ENCODE peak calls at places on chromosomes 1 and 21, in eight cellular contexts. One of them, this sample, is unnamed.

GRCh38 chr1:1134300-1134961 is 18.5 kb upstream of the C1orf159 start:
- DNase-seq in heart right ventricle: no peak
- DNase-seq in B cell: no peak
- DNase-seq in astrocyte: no peak
- DNase-seq in GM13977: no peak
- DNase-seq in AG04450: no peak
- DNase-seq in neural progenitor cell: no peak
- DNase-seq in bronchial epithelial cell: no peak
- DNase-seq in this sample: no peak

GRCh38 chr1:205450448-205450847 is 5.4 kb downstream of the BLACAT1 start:
- DNase-seq in GM13977: no peak
- DNase-seq in bronchial epithelial cell: no peak
- DNase-seq in heart right ventricle: no peak
- DNase-seq in B cell: no peak
- DNase-seq in AG04450: no peak
- DNase-seq in neural progenitor cell: peak; percentile 26
- DNase-seq in astrocyte: no peak
- DNase-seq in this sample: no peak

GRCh38 chr1:38786040-38786436 is 73.5 kb downstream of the RRAGC start:
- DNase-seq in B cell: no peak
- DNase-seq in astrocyte: no peak
- DNase-seq in GM13977: no peak
- DNase-seq in AG04450: no peak
- DNase-seq in bronchial epithelial cell: no peak
- DNase-seq in heart right ventricle: no peak
- DNase-seq in neural progenitor cell: no peak
- DNase-seq in this sample: no peak

GRCh38 chr1:9573723-9574122 is 15.0 kb upstream of the TMEM201 start:
- DNase-seq in heart right ventricle: no peak
- DNase-seq in bronchial epithelial cell: no peak
- DNase-seq in B cell: no peak
- DNase-seq in astrocyte: no peak
- DNase-seq in AG04450: no peak
- DNase-seq in GM13977: peak; percentile 27
- DNase-seq in neural progenitor cell: peak; percentile 67
- DNase-seq in this sample: no peak

GRCh38 chr21:35428489-35428888 is 379.4 kb upstream of the RUNX1 start:
- DNase-seq in B cell: no peak
- DNase-seq in astrocyte: peak; percentile 29
- DNase-seq in bronchial epithelial cell: no peak
- DNase-seq in GM13977: no peak
- DNase-seq in heart right ventricle: peak; percentile 58
- DNase-seq in AG04450: no peak
- DNase-seq in neural progenitor cell: peak; percentile 52
- DNase-seq in this sample: no peak

GRCh38 chr1:108817016-108817415 is 39.9 kb downstream of the AKNAD1 start:
- DNase-seq in astrocyte: peak; percentile 98
- DNase-seq in heart right ventricle: peak; percentile 31
- DNase-seq in AG04450: no peak
- DNase-seq in GM13977: no peak
- DNase-seq in B cell: no peak
- DNase-seq in neural progenitor cell: no peak
- DNase-seq in bronchial epithelial cell: no peak
- DNase-seq in this sample: no peak

GRCh38 chr1:228377664-228378452 is 28.8 kb downstream of the TRIM11 start:
- DNase-seq in GM13977: no peak
- DNase-seq in heart right ventricle: no peak
- DNase-seq in bronchial epithelial cell: no peak
- DNase-seq in B cell: no peak
- DNase-seq in astrocyte: no peak
- DNase-seq in neural progenitor cell: no peak
- DNase-seq in AG04450: no peak
- DNase-seq in this sample: no peak

GRCh38 chr1:62337535-62337784 is 18.2 kb upstream of the KANK4 start:
- DNase-seq in AG04450: no peak
- DNase-seq in GM13977: no peak
- DNase-seq in B cell: no peak
- DNase-seq in astrocyte: no peak
- DNase-seq in heart right ventricle: no peak
- DNase-seq in neural progenitor cell: no peak
- DNase-seq in bronchial epithelial cell: no peak
- DNase-seq in this sample: no peak

GRCh38 chr1:23081376-23081775 is 62.1 kb downstream of the KDM1A start:
- DNase-seq in neural progenitor cell: peak; percentile 27
- DNase-seq in heart right ventricle: no peak
- DNase-seq in B cell: no peak
- DNase-seq in bronchial epithelial cell: no peak
- DNase-seq in GM13977: no peak
- DNase-seq in AG04450: no peak
- DNase-seq in astrocyte: no peak
- DNase-seq in this sample: no peak

GRCh38 chr1:162823231-162823630 is 32.7 kb downstream of the HSD17B7 start:
- DNase-seq in neural progenitor cell: no peak
- DNase-seq in astrocyte: no peak
- DNase-seq in heart right ventricle: no peak
- DNase-seq in bronchial epithelial cell: no peak
- DNase-seq in GM13977: no peak
- DNase-seq in AG04450: no peak
- DNase-seq in B cell: no peak
- DNase-seq in this sample: no peak

GRCh38 chr1:40303790-40304189 is 13.3 kb downstream of the COL9A2 start:
- DNase-seq in GM13977: no peak
- DNase-seq in AG04450: no peak
- DNase-seq in heart right ventricle: no peak
- DNase-seq in astrocyte: no peak
- DNase-seq in neural progenitor cell: no peak
- DNase-seq in B cell: no peak
- DNase-seq in bronchial epithelial cell: no peak
- DNase-seq in this sample: no peak

GRCh38 chr1:94675373-94675772 is 133.8 kb upstream of the F3 start:
- DNase-seq in B cell: no peak
- DNase-seq in GM13977: no peak
- DNase-seq in astrocyte: peak; percentile 72
- DNase-seq in neural progenitor cell: no peak
- DNase-seq in bronchial epithelial cell: no peak
- DNase-seq in AG04450: peak; percentile 81
- DNase-seq in heart right ventricle: no peak
- DNase-seq in this sample: no peak

GRCh38 chr1:15952317-15953258 is 23.3 kb downstream of the ZBTB17 start:
- DNase-seq in GM13977: no peak
- DNase-seq in AG04450: peak; percentile 74
- DNase-seq in heart right ventricle: no peak
- DNase-seq in B cell: no peak
- DNase-seq in neural progenitor cell: peak; percentile 33
- DNase-seq in bronchial epithelial cell: peak; percentile 100
- DNase-seq in astrocyte: peak; percentile 97
- DNase-seq in this sample: peak; percentile 73

GRCh38 chr1:3050603-3051002 is 18.4 kb upstream of the PRDM16 start:
- DNase-seq in B cell: no peak
- DNase-seq in heart right ventricle: no peak
- DNase-seq in bronchial epithelial cell: no peak
- DNase-seq in neural progenitor cell: no peak
- DNase-seq in GM13977: no peak
- DNase-seq in AG04450: no peak
- DNase-seq in astrocyte: no peak
- DNase-seq in this sample: no peak

GRCh38 chr21:35316933-35317332 is 267.8 kb upstream of the RUNX1 start:
- DNase-seq in neural progenitor cell: no peak
- DNase-seq in astrocyte: peak; percentile 83
- DNase-seq in heart right ventricle: no peak
- DNase-seq in bronchial epithelial cell: peak; percentile 55
- DNase-seq in AG04450: no peak
- DNase-seq in B cell: no peak
- DNase-seq in GM13977: no peak
- DNase-seq in this sample: no peak

GRCh38 chr1:1352784-1353388 is 3.7 kb upstream of the DVL1 start:
- DNase-seq in bronchial epithelial cell: no peak
- DNase-seq in astrocyte: no peak
- DNase-seq in AG04450: no peak
- DNase-seq in heart right ventricle: no peak
- DNase-seq in neural progenitor cell: no peak
- DNase-seq in GM13977: no peak
- DNase-seq in B cell: no peak
- DNase-seq in this sample: no peak

GRCh38 chr1:12052008-12052573 is 11.0 kb upstream of the TNFRSF8 start:
- DNase-seq in bronchial epithelial cell: peak; percentile 84
- DNase-seq in GM13977: peak; percentile 84
- DNase-seq in AG04450: peak; percentile 62
- DNase-seq in neural progenitor cell: no peak
- DNase-seq in astrocyte: peak; percentile 74
- DNase-seq in B cell: no peak
- DNase-seq in heart right ventricle: peak; percentile 68
- DNase-seq in this sample: no peak

GRCh38 chr1:179228783-179229213 is 679 bp downstream of the ABL2 start:
- DNase-seq in bronchial epithelial cell: peak; percentile 16
- DNase-seq in GM13977: no peak
- DNase-seq in AG04450: no peak
- DNase-seq in neural progenitor cell: peak; percentile 78
- DNase-seq in heart right ventricle: peak; percentile 47
- DNase-seq in astrocyte: no peak
- DNase-seq in B cell: no peak
- DNase-seq in this sample: no peak

GRCh38 chr1:238951809-238952208 is 434.6 kb upstream of the CHRM3 start:
- DNase-seq in astrocyte: peak; percentile 46
- DNase-seq in bronchial epithelial cell: peak; percentile 60
- DNase-seq in AG04450: no peak
- DNase-seq in GM13977: peak; percentile 14
- DNase-seq in heart right ventricle: no peak
- DNase-seq in B cell: no peak
- DNase-seq in neural progenitor cell: peak; percentile 39
- DNase-seq in this sample: no peak

GRCh38 chr1:160058087-160058486 is 11.9 kb downstream of the KCNJ10 start:
- DNase-seq in bronchial epithelial cell: peak; percentile 20
- DNase-seq in neural progenitor cell: no peak
- DNase-seq in astrocyte: no peak
- DNase-seq in B cell: no peak
- DNase-seq in AG04450: no peak
- DNase-seq in GM13977: no peak
- DNase-seq in heart right ventricle: no peak
- DNase-seq in this sample: no peak

GRCh38 chr1:115838426-115838804 is 2.5 kb downstream of the NHLH2 start:
- DNase-seq in heart right ventricle: no peak
- DNase-seq in AG04450: no peak
- DNase-seq in B cell: no peak
- DNase-seq in GM13977: no peak
- DNase-seq in neural progenitor cell: peak; percentile 33
- DNase-seq in bronchial epithelial cell: no peak
- DNase-seq in astrocyte: no peak
- DNase-seq in this sample: no peak

DNA sequence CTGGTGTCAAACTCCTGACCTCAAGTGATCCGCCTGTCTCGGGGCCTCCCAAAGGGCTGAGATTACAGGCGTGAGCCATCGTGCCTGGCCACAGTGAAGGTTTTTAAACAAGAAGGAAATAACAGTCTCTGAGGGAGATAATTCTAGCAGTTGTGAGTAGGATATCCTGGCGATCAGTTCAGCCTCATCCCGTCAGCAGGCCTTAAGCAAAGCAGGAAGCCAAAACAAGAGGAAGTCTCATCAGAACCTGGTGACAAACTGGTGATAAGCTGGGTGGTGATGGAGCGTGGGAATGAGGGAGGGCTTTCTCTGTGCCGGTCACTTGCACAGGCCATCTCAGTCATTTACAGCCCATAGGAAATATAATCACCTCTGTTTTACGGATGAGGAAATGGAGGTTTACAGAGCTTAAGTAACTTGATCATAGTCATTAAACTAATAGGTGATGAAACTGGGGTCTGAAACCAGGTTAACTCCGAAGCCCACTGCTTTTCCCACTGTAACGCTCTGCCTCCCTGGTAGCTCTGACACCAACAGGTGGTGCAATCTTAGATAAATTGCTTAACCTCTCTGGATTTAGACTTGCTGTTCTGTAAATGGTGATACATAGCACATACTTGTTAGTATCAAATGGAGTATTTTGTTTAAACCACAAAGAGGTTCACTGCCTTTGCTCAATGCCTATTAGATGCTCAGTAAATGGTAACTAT is 40.8 kb upstream of the A3GALT2 start:
- DNase-seq in B cell: no peak
- DNase-seq in AG04450: no peak
- DNase-seq in bronchial epithelial cell: no peak
- DNase-seq in astrocyte: no peak
- DNase-seq in neural progenitor cell: no peak
- DNase-seq in GM13977: no peak
- DNase-seq in heart right ventricle: peak; percentile 57
- DNase-seq in this sample: no peak
- TF ChIP-seq CTCF in B cell: no peak
- TF ChIP-seq CTCF in AG04450: no peak
- TF ChIP-seq CTCF in bronchial epithelial cell: no peak
- TF ChIP-seq CTCF in astrocyte: no peak
- TF ChIP-seq CTCF in neural progenitor cell: no peak
- TF ChIP-seq CTCF in GM13977: no peak
- TF ChIP-seq CTCF in heart right ventricle: no peak
- TF ChIP-seq CTCF in this sample: no peak

GRCh38 chr1:81114191-81114590 is 686.5 kb upstream of the ADGRL2 start:
- DNase-seq in heart right ventricle: no peak
- DNase-seq in GM13977: no peak
- DNase-seq in neural progenitor cell: no peak
- DNase-seq in astrocyte: no peak
- DNase-seq in bronchial epithelial cell: no peak
- DNase-seq in AG04450: no peak
- DNase-seq in B cell: no peak
- DNase-seq in this sample: no peak
- TF ChIP-seq CTCF in heart right ventricle: no peak
- TF ChIP-seq CTCF in GM13977: no peak
- TF ChIP-seq CTCF in neural progenitor cell: peak; percentile 38
- TF ChIP-seq CTCF in astrocyte: no peak
- TF ChIP-seq CTCF in bronchial epithelial cell: no peak
- TF ChIP-seq CTCF in AG04450: no peak
- TF ChIP-seq CTCF in B cell: no peak
- TF ChIP-seq CTCF in this sample: no peak

GRCh38 chr1:54069792-54070548 is 16.6 kb downstream of the TCEANC2 start:
- DNase-seq in heart right ventricle: no peak
- DNase-seq in astrocyte: peak; percentile 46
- DNase-seq in AG04450: no peak
- DNase-seq in GM13977: peak; percentile 65
- DNase-seq in bronchial epithelial cell: peak; percentile 73
- DNase-seq in B cell: no peak
- DNase-seq in neural progenitor cell: peak; percentile 30
- DNase-seq in this sample: no peak
- TF ChIP-seq CTCF in heart right ventricle: peak; percentile 66
- TF ChIP-seq CTCF in astrocyte: peak; percentile 91
- TF ChIP-seq CTCF in AG04450: peak; percentile 88
- TF ChIP-seq CTCF in GM13977: peak; percentile 78
- TF ChIP-seq CTCF in bronchial epithelial cell: peak; percentile 23
- TF ChIP-seq CTCF in B cell: peak; percentile 94
- TF ChIP-seq CTCF in neural progenitor cell: peak; percentile 58
- TF ChIP-seq CTCF in this sample: peak; percentile 72

DNA sequence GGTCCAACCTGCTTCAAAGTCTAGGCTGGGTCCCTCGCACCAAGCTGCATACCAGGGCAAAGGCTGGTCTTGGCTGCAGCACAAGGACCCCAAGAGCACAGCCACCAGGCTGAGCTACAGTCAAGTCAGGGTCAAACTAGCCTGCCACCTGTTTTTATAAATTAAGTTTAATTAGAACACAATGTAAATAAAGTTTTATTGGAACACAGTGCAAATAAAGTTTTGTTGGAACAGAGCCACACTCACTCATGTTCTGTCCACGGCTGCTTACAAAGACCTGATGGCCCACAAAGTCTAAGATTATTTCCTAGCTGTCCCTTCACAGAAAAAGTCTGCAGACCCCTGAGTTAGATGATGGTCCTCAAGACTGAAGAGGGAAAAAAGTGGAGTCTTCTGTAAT is 66.2 kb downstream of the MRPL37 start:
- DNase-seq in bronchial epithelial cell: no peak
- DNase-seq in B cell: no peak
- DNase-seq in astrocyte: no peak
- DNase-seq in heart right ventricle: no peak
- DNase-seq in neural progenitor cell: no peak
- DNase-seq in GM13977: no peak
- DNase-seq in AG04450: no peak
- DNase-seq in this sample: no peak
- TF ChIP-seq CTCF in bronchial epithelial cell: no peak
- TF ChIP-seq CTCF in B cell: no peak
- TF ChIP-seq CTCF in astrocyte: no peak
- TF ChIP-seq CTCF in heart right ventricle: no peak
- TF ChIP-seq CTCF in neural progenitor cell: no peak
- TF ChIP-seq CTCF in GM13977: no peak
- TF ChIP-seq CTCF in AG04450: no peak
- TF ChIP-seq CTCF in this sample: no peak